ENCODE peak calls at places on chromosomes 6 and 20, in six cellular contexts. B, H, J, V, I and Z are unnamed samples.

GRCh38 chr6:138480279-138480949 is 18.9 kb downstream of the NHSL1 start:
- DNase-seq in B (no peak), H (no peak), J (no peak), V (no peak), I (no peak), Z (no peak)

GRCh38 chr20:61608275-61609085 is 356.4 kb downstream of the CDH4 start:
- DNase-seq in B (peak; percentile 43), H (peak; percentile 69), J (no peak), V (no peak), I (no peak), Z (no peak)

GRCh38 chr6:167751579-167752115 is 75.1 kb upstream of the AFDN start:
- DNase-seq in B (no peak), H (no peak), J (no peak), V (no peak), I (no peak), Z (no peak)

GRCh38 chr6:150128425-150128824 is 14.4 kb upstream of the PPP1R14C start:
- DNase-seq in B (no peak), H (no peak), J (no peak), V (no peak), I (no peak), Z (no peak)

GRCh38 chr20:362271-363254 is 15.7 kb downstream of the NRSN2 start:
- DNase-seq in B (peak; percentile 99), H (peak; percentile 68), J (peak; percentile 77), V (peak; percentile 96), I (peak; percentile 95), Z (no peak)

GRCh38 chr6:135114355-135115145 is 59.9 kb upstream of the HBS1L start:
- DNase-seq in B (no peak), H (no peak), J (no peak), V (no peak), I (no peak), Z (no peak)

GRCh38 chr6:42045538-42046460 is 4.5 kb upstream of the TAF8 start:
- DNase-seq in B (no peak), H (peak; percentile 84), J (peak; percentile 96), V (peak; percentile 97), I (peak; percentile 33), Z (peak; percentile 98)

GRCh38 chr6:104580452-104580851 is 279.3 kb downstream of the HACE1 start:
- DNase-seq in B (no peak), H (no peak), J (no peak), V (no peak), I (no peak), Z (no peak)

GRCh38 chr6:170096191-170096802 is 194.6 kb downstream of the DLL1 start:
- DNase-seq in B (no peak), H (no peak), J (no peak), V (no peak), I (no peak), Z (no peak)

GRCh38 chr20:61951695-61952533 is 113.8 kb downstream of the TAF4 start:
- DNase-seq in B (no peak), H (peak; percentile 85), J (no peak), V (peak; percentile 24), I (no peak), Z (no peak)

GRCh38 chr20:45487231-45487635 is 17.7 kb downstream of the WFDC2 start:
- DNase-seq in B (no peak), H (peak; percentile 76), J (no peak), V (no peak), I (no peak), Z (no peak)

GRCh38 chr20:856361-856775 is 22.9 kb downstream of the FAM110A start:
- DNase-seq in B (no peak), H (no peak), J (no peak), V (peak; percentile 87), I (peak; percentile 92), Z (no peak)

GRCh38 chr6:150202404-150202803 is 59.6 kb downstream of the PPP1R14C start:
- DNase-seq in B (no peak), H (no peak), J (peak; percentile 70), V (no peak), I (no peak), Z (no peak)

GRCh38 chr6:168500519-168500918 is 59.5 kb downstream of the SMOC2 start:
- DNase-seq in B (no peak), H (no peak), J (no peak), V (no peak), I (no peak), Z (peak; percentile 87)

GRCh38 chr6:10316327-10316726 is 98.5 kb downstream of the TFAP2A start:
- DNase-seq in B (no peak), H (no peak), J (peak; percentile 7), V (peak; percentile 85), I (no peak), Z (no peak)

GRCh38 chr6:5389086-5389745 is 127.9 kb downstream of the FARS2 start:
- DNase-seq in B (no peak), H (no peak), J (no peak), V (no peak), I (no peak), Z (no peak)

GRCh38 chr20:50273601-50274491 is 83.2 kb downstream of the CEBPB start:
- DNase-seq in B (no peak), H (no peak), J (no peak), V (no peak), I (no peak), Z (no peak)

GRCh38 chr6:111604259-111605099 is 1.2 kb downstream of the TRAF3IP2 start:
- DNase-seq in B (no peak), H (peak; percentile 57), J (peak; percentile 56), V (no peak), I (no peak), Z (peak; percentile 94)

GRCh38 chr6:34581561-34581920 is 25.4 kb upstream of the SPDEF start:
- DNase-seq in B (no peak), H (no peak), J (no peak), V (no peak), I (no peak), Z (no peak)

GRCh38 chr6:37303891-37304503 is 46.1 kb upstream of the TMEM217 start:
- DNase-seq in B (peak; percentile 36), H (peak; percentile 44), J (no peak), V (no peak), I (peak; percentile 10), Z (no peak)

GRCh38 chr20:58938541-58938940 is 42.5 kb upstream of the NELFCD start:
- DNase-seq in B (no peak), H (no peak), J (no peak), V (no peak), I (no peak), Z (no peak)

GRCh38 chr6:101391772-101392560 is 1.5 kb upstream of the GRIK2 start:
- DNase-seq in B (no peak), H (peak; percentile 51), J (no peak), V (no peak), I (no peak), Z (peak; percentile 89)

GRCh38 chr6:101396552-101397173 is 3.2 kb downstream of the GRIK2 start:
- DNase-seq in B (peak; percentile 36), H (peak; percentile 83), J (peak; percentile 60), V (no peak), I (no peak), Z (no peak)

GRCh38 chr6:101395345-101395744 is 1.8 kb downstream of the GRIK2 start:
- DNase-seq in B (no peak), H (no peak), J (no peak), V (no peak), I (no peak), Z (no peak)

GRCh38 chr6:101392561-101393230 is 812 bp upstream of the GRIK2 start:
- DNase-seq in B (no peak), H (peak; percentile 53), J (no peak), V (no peak), I (no peak), Z (no peak)

GRCh38 chr6:101393291-101394251 is at the start of gene GRIK2:
- DNase-seq in B (no peak), H (peak; percentile 82), J (peak; percentile 25), V (no peak), I (no peak), Z (no peak)
- H3K27me3 ChIP-seq in B (peaks cover 5% of the 10 kb centered on the region), H (peaks cover 68% of the 10 kb centered on the region), J (peaks cover 83% of the 10 kb centered on the region), V (no peaks in the 10 kb centered on the region), I (peaks cover 6% of the 10 kb centered on the region), Z (peaks cover 81% of the 10 kb centered on the region)

GRCh38 chr6:21905531-21905930 is 312.0 kb downstream of the SOX4 start:
- DNase-seq in B (no peak), H (no peak), J (no peak), V (no peak), I (no peak), Z (peak; percentile 12)

GRCh38 chr6:21909321-21909720 is 315.8 kb downstream of the SOX4 start:
- DNase-seq in B (no peak), H (no peak), J (no peak), V (no peak), I (no peak), Z (no peak)

GRCh38 chr6:21907291-21907690 is 313.7 kb downstream of the SOX4 start:
- DNase-seq in B (no peak), H (no peak), J (no peak), V (no peak), I (no peak), Z (no peak)

GRCh38 chr6:21908117-21908848 is 314.7 kb downstream of the SOX4 start:
- DNase-seq in B (no peak), H (peak; percentile 77), J (no peak), V (no peak), I (no peak), Z (no peak)

GRCh38 chr6:21906826-21907225 is 313.3 kb downstream of the SOX4 start:
- DNase-seq in B (no peak), H (no peak), J (no peak), V (no peak), I (no peak), Z (no peak)
- H3K36me3 ChIP-seq in B (no peaks in the 10 kb centered on the region), H (no peaks in the 10 kb centered on the region), J (no peaks in the 10 kb centered on the region), V (no peaks in the 10 kb centered on the region), I (no peaks in the 10 kb centered on the region), Z (no peaks in the 10 kb centered on the region)

GRCh38 chr6:127959869-127960268 is 59.0 kb upstream of the THEMIS start:
- DNase-seq in B (no peak), H (peak; percentile 18), J (no peak), V (no peak), I (no peak), Z (no peak)

GRCh38 chr6:127966616-127967015 is 65.8 kb upstream of the THEMIS start:
- DNase-seq in B (no peak), H (no peak), J (no peak), V (no peak), I (no peak), Z (no peak)

GRCh38 chr6:127967708-127968107 is 66.8 kb upstream of the THEMIS start:
- DNase-seq in B (no peak), H (no peak), J (no peak), V (no peak), I (no peak), Z (no peak)

GRCh38 chr6:127968394-127968793 is 67.5 kb upstream of the THEMIS start:
- DNase-seq in B (no peak), H (no peak), J (no peak), V (no peak), I (no peak), Z (no peak)

GRCh38 chr6:127963495-127963894 is 62.6 kb upstream of the THEMIS start:
- DNase-seq in B (no peak), H (no peak), J (no peak), V (no peak), I (no peak), Z (no peak)
- TF ChIP-seq POLR2AphosphoS5 in B (no peak), H (no peak), J (no peak), V (no peak), I (no peak), Z (no peak)

DNA sequence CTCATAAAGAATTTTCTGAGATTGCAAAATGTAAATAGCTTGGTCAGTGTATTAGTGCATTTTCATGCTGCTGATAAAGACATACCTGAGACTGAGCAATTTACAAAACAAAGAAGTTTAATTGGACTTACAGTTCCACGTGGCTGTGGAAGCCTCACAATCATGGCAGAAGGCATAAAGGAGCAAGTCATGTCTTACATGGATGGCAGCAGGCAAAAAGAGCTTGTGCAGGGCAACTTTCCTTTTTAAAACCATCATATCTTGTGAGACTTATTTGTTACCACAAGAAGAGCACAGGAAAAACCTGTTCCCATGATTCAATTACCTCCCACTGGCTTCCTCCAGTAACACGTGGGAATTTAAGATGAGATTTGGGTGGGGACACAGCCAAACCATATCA is 112.7 kb upstream of the HDDC2 start:
- DNase-seq in B (no peak), H (no peak), J (no peak), V (no peak), I (no peak), Z (no peak)
- H3K27me3 ChIP-seq in B (no peaks in the 10 kb centered on the region), H (no peaks in the 10 kb centered on the region), J (no peaks in the 10 kb centered on the region), V (no peaks in the 10 kb centered on the region), I (peaks cover 19% of the 10 kb centered on the region), Z (no peaks in the 10 kb centered on the region)